ENCODE peak calls at places on chromosomes 16 and 17, in seven cellular contexts. L is HepG2, C is HCT116, K is SK-N-SH, Z is K562, H is GM12878, U is H1. O is an unnamed sample.

GRCh38 chr16:73228649-73229048 is 180.7 kb upstream of the ZFHX3 start:
- DNase-seq in C (no peak), U (no peak), K (no peak), L (no peak), Z (no peak), H (no peak), O (no peak)

GRCh38 chr17:28950017-28950751 is 1.1 kb downstream of the PHF12 start:
- DNase-seq in L (peak; percentile 25), U (no peak), K (peak; percentile 59), Z (peak; percentile 39), H (no peak), C (no peak), O (peak; percentile 42)

GRCh38 chr16:72291531-72291981 is 119.6 kb upstream of the PMFBP1 start:
- DNase-seq in L (peak; percentile 28), C (peak; percentile 76), U (no peak), K (no peak), H (no peak), Z (no peak), O (no peak)

GRCh38 chr17:17115620-17116019 is 73.4 kb downstream of the MPRIP start:
- DNase-seq in Z (no peak), K (no peak), H (no peak), C (no peak), U (no peak), L (no peak), O (no peak)

GRCh38 chr16:58494981-58495860 is 4.7 kb upstream of the NDRG4 start:
- DNase-seq in C (peak; percentile 92), K (peak; percentile 93), L (peak; percentile 96), H (peak; percentile 59), U (no peak), Z (peak; percentile 86), O (peak; percentile 62)

GRCh38 chr17:20890338-20890737 is 152.5 kb downstream of the USP22 start:
- DNase-seq in Z (no peak), U (no peak), K (no peak), L (no peak), H (no peak), C (no peak), O (no peak)

GRCh38 chr16:84277244-84277823 is 17.3 kb upstream of the WFDC1 start:
- DNase-seq in U (no peak), Z (peak; percentile 84), C (peak; percentile 48), L (peak; percentile 51), H (no peak), K (peak; percentile 79), O (peak; percentile 59)

GRCh38 chr17:31524926-31525800 is 133.7 kb downstream of the RAB11FIP4 start:
- DNase-seq in C (peak; percentile 49), Z (peak; percentile 87), U (peak; percentile 77), H (no peak), K (peak; percentile 91), L (peak; percentile 61), O (peak; percentile 95)

GRCh38 chr16:52785653-52786052 is 238.7 kb upstream of the TOX3 start:
- DNase-seq in K (no peak), L (no peak), H (no peak), C (no peak), U (no peak), Z (no peak), O (no peak)

GRCh38 chr17:44321246-44322120 is 3.1 kb downstream of the SLC25A39 start:
- DNase-seq in Z (no peak), H (no peak), L (no peak), C (no peak), U (no peak), K (no peak), O (no peak)

GRCh38 chr17:46974086-46974485 is 5.0 kb downstream of the RPRML start:
- DNase-seq in U (no peak), Z (no peak), K (no peak), H (no peak), L (no peak), C (no peak), O (no peak)

GRCh38 chr17:248337-249235 is 67.1 kb upstream of the DOC2B start:
- DNase-seq in Z (no peak), U (no peak), H (no peak), L (no peak), K (no peak), C (no peak), O (no peak)

GRCh38 chr17:43398724-43399595 is at the start of gene ARL4D:
- DNase-seq in L (peak; percentile 77), K (peak; percentile 92), Z (peak; percentile 61), H (no peak), C (no peak), U (no peak), O (peak; percentile 86)

GRCh38 chr17:76556759-76557367 is 17.0 kb downstream of the PRCD start:
- DNase-seq in Z (no peak), H (no peak), C (no peak), U (no peak), K (no peak), L (peak; percentile 53), O (no peak)

GRCh38 chr17:60964160-60964559 is 286.5 kb downstream of the BCAS3 start:
- DNase-seq in L (no peak), C (no peak), K (no peak), U (no peak), H (no peak), Z (no peak), O (no peak)

GRCh38 chr17:17175917-17176316 is 30.2 kb downstream of the PLD6 start:
- DNase-seq in H (no peak), U (no peak), K (no peak), L (no peak), Z (no peak), C (no peak), O (no peak)

GRCh38 chr17:42310281-42311156 is 22.2 kb downstream of the STAT5A start:
- DNase-seq in L (no peak), K (no peak), C (no peak), U (no peak), Z (peak; percentile 60), H (no peak), O (no peak)

GRCh38 chr17:42313389-42313772 is 25.1 kb downstream of the STAT5A start:
- DNase-seq in Z (no peak), L (no peak), K (no peak), H (no peak), C (no peak), U (no peak), O (no peak)

GRCh38 chr17:42312035-42312284 is 23.7 kb downstream of the STAT5A start:
- DNase-seq in C (no peak), H (no peak), K (no peak), Z (no peak), L (no peak), U (no peak), O (no peak)

GRCh38 chr17:42312285-42313130 is 24.2 kb downstream of the STAT5A start:
- DNase-seq in Z (peak; percentile 90), K (peak; percentile 93), H (no peak), U (no peak), C (no peak), L (peak; percentile 80), O (no peak)

GRCh38 chr17:42311240-42312034 is 23.1 kb downstream of the STAT5A start:
- DNase-seq in H (no peak), L (peak; percentile 91), C (no peak), K (peak; percentile 82), U (no peak), Z (peak; percentile 67), O (no peak)
- TF ChIP-seq JUND in H (no peak), L (no peak), C (no peak), K (no peak), U (no peak), Z (peak; percentile 77), O (no peak)

GRCh38 chr17:79626156-79626890 is 15.5 kb upstream of the RBFOX3 start:
- DNase-seq in Z (no peak), U (no peak), K (peak; percentile 36), H (no peak), C (no peak), L (no peak), O (no peak)

GRCh38 chr17:79625706-79626105 is 14.9 kb upstream of the RBFOX3 start:
- DNase-seq in H (no peak), K (peak; percentile 24), U (no peak), C (no peak), Z (no peak), L (no peak), O (no peak)

GRCh38 chr17:79627766-79628690 is 17.2 kb upstream of the RBFOX3 start:
- DNase-seq in H (no peak), Z (no peak), U (no peak), L (no peak), K (peak; percentile 24), C (no peak), O (no peak)

GRCh38 chr17:79628861-79629547 is 18.2 kb upstream of the RBFOX3 start:
- DNase-seq in H (no peak), Z (no peak), U (no peak), K (peak; percentile 12), C (no peak), L (no peak), O (no peak)

DNA sequence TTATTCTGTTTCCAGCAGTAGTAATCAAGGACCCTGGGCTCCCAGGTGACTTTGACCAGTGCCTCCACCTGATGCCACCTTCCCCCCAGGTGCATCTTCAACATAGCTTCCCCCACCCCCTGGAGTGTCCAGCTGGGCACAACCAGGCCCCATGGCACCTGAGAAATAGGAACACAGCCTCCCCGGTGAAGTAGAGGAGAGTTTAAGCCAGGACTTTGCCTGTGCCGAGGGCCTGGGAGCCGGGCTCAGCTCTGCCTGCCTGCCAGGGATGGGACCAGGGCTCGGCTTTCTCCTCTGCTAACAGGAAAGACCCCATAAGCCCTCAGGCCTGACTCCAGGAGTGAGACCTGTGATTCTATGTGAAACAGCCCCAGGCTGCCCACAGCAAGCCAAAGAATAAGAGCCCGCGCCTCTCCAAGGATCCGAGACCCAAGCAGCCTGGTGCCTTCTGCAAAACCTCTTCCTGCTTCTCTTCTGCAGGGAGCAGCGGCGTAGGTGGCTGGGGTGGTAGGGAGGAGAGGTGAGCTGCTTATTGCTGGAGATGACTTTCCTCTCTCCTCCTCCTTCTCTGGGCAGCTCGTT is 16.4 kb upstream of the RBFOX3 start:
- DNase-seq in C (no peak), L (no peak), H (no peak), U (no peak), Z (no peak), K (peak; percentile 22), O (no peak)
- TF ChIP-seq JUND in C (no peak), L (no peak), H (no peak), U (no peak), Z (no peak), K (no peak), O (no peak)

GRCh38 chr17:8985054-8985701 is 19.7 kb upstream of the PIK3R5 start:
- DNase-seq in C (no peak), Z (no peak), L (no peak), U (no peak), H (no peak), K (no peak), O (no peak)

GRCh38 chr17:8975091-8975707 is 9.7 kb upstream of the PIK3R5 start:
- DNase-seq in Z (no peak), U (no peak), C (no peak), H (no peak), L (peak; percentile 10), K (no peak), O (peak; percentile 7)

GRCh38 chr17:8981443-8981842 is 15.9 kb upstream of the PIK3R5 start:
- DNase-seq in Z (no peak), U (no peak), H (no peak), L (no peak), K (no peak), C (no peak), O (no peak)

GRCh38 chr17:8976638-8977037 is 11.1 kb upstream of the PIK3R5 start:
- DNase-seq in K (no peak), U (no peak), L (no peak), C (no peak), H (no peak), Z (no peak), O (no peak)

GRCh38 chr17:8979715-8980114 is 14.2 kb upstream of the PIK3R5 start:
- DNase-seq in U (no peak), C (no peak), K (no peak), L (no peak), Z (no peak), H (no peak), O (no peak)
- TF ChIP-seq JUND in U (no peak), C (no peak), K (no peak), L (no peak), Z (no peak), H (no peak), O (no peak)

GRCh38 chr17:6677158-6677831 is 25.7 kb downstream of the C17orf100 start:
- DNase-seq in L (peak; percentile 27), U (no peak), C (no peak), H (no peak), Z (no peak), K (no peak), O (no peak)
- TF ChIP-seq JUND in L (no peak), U (no peak), C (no peak), H (no peak), Z (no peak), K (no peak), O (no peak)